ENCODE peak calls at places on chromosomes 4 and X, in six cellular contexts. One of them, this sample, is unnamed.

GRCh38 chr4:42605264-42605663 is 51.6 kb downstream of the ATP8A1 start:
- DNase-seq in mammary epithelial cell: no peak
- DNase-seq in dorsolateral prefrontal cortex: no peak
- DNase-seq in GM23338: no peak
- DNase-seq in progenitor cell of endocrine pancreas: no peak
- DNase-seq in AG04450: no peak
- DNase-seq in this sample: no peak

GRCh38 chrX:53678667-53679066 is 7.9 kb downstream of the HUWE1 start:
- DNase-seq in dorsolateral prefrontal cortex: no peak
- DNase-seq in progenitor cell of endocrine pancreas: no peak
- DNase-seq in AG04450: no peak
- DNase-seq in mammary epithelial cell: no peak
- DNase-seq in GM23338: peak
- DNase-seq in this sample: no peak

GRCh38 chrX:72125331-72126047 is 6.2 kb downstream of the RTL5 start:
- DNase-seq in GM23338: no peak
- DNase-seq in progenitor cell of endocrine pancreas: no peak
- DNase-seq in mammary epithelial cell: no peak
- DNase-seq in AG04450: no peak
- DNase-seq in dorsolateral prefrontal cortex: no peak
- DNase-seq in this sample: no peak

GRCh38 chrX:131288738-131289511 is at the start of gene IGSF1:
- DNase-seq in AG04450: no peak
- DNase-seq in dorsolateral prefrontal cortex: peak
- DNase-seq in mammary epithelial cell: no peak
- DNase-seq in GM23338: peak
- DNase-seq in progenitor cell of endocrine pancreas: peak
- DNase-seq in this sample: no peak

GRCh38 chr4:173125216-173125812 is 43.3 kb upstream of the GALNT7 start:
- DNase-seq in GM23338: no peak
- DNase-seq in mammary epithelial cell: no peak
- DNase-seq in AG04450: no peak
- DNase-seq in dorsolateral prefrontal cortex: no peak
- DNase-seq in progenitor cell of endocrine pancreas: no peak
- DNase-seq in this sample: no peak

GRCh38 chr4:963276-964225 is 9.8 kb downstream of the DGKQ start:
- DNase-seq in AG04450: no peak
- DNase-seq in mammary epithelial cell: no peak
- DNase-seq in dorsolateral prefrontal cortex: no peak
- DNase-seq in progenitor cell of endocrine pancreas: no peak
- DNase-seq in GM23338: no peak
- DNase-seq in this sample: no peak

GRCh38 chr4:26851129-26851528 is 9.5 kb upstream of the STIM2 start:
- DNase-seq in dorsolateral prefrontal cortex: no peak
- DNase-seq in progenitor cell of endocrine pancreas: no peak
- DNase-seq in mammary epithelial cell: no peak
- DNase-seq in GM23338: no peak
- DNase-seq in AG04450: no peak
- DNase-seq in this sample: no peak

GRCh38 chr4:87119965-87120364 is 100.5 kb downstream of the KLHL8 start:
- DNase-seq in AG04450: no peak
- DNase-seq in dorsolateral prefrontal cortex: no peak
- DNase-seq in GM23338: no peak
- DNase-seq in mammary epithelial cell: peak
- DNase-seq in progenitor cell of endocrine pancreas: no peak
- DNase-seq in this sample: no peak

GRCh38 chrX:115350696-115351408 is 61.3 kb downstream of the LUZP4 start:
- DNase-seq in AG04450: no peak
- DNase-seq in mammary epithelial cell: no peak
- DNase-seq in dorsolateral prefrontal cortex: no peak
- DNase-seq in GM23338: no peak
- DNase-seq in progenitor cell of endocrine pancreas: no peak
- DNase-seq in this sample: no peak

GRCh38 chrX:24498975-24499374 is 33.9 kb downstream of the PDK3 start:
- DNase-seq in AG04450: no peak
- DNase-seq in GM23338: peak
- DNase-seq in progenitor cell of endocrine pancreas: no peak
- DNase-seq in mammary epithelial cell: peak
- DNase-seq in dorsolateral prefrontal cortex: no peak
- DNase-seq in this sample: no peak

GRCh38 chr4:7699040-7699439 is 240.6 kb downstream of the AFAP1 start:
- DNase-seq in AG04450: peak
- DNase-seq in mammary epithelial cell: peak
- DNase-seq in GM23338: no peak
- DNase-seq in dorsolateral prefrontal cortex: no peak
- DNase-seq in progenitor cell of endocrine pancreas: no peak
- DNase-seq in this sample: no peak

GRCh38 chr4:152579107-152579764 is 43.3 kb upstream of the FBXW7 start:
- DNase-seq in mammary epithelial cell: no peak
- DNase-seq in GM23338: no peak
- DNase-seq in AG04450: no peak
- DNase-seq in progenitor cell of endocrine pancreas: no peak
- DNase-seq in dorsolateral prefrontal cortex: no peak
- DNase-seq in this sample: no peak

GRCh38 chr4:178322524-178323183 is 880.4 kb upstream of the AGA start:
- DNase-seq in dorsolateral prefrontal cortex: no peak
- DNase-seq in AG04450: no peak
- DNase-seq in progenitor cell of endocrine pancreas: no peak
- DNase-seq in mammary epithelial cell: no peak
- DNase-seq in GM23338: no peak
- DNase-seq in this sample: no peak

GRCh38 chr4:70788733-70789132 is 51.0 kb downstream of the GRSF1 start:
- DNase-seq in dorsolateral prefrontal cortex: no peak
- DNase-seq in progenitor cell of endocrine pancreas: no peak
- DNase-seq in mammary epithelial cell: no peak
- DNase-seq in GM23338: no peak
- DNase-seq in AG04450: no peak
- DNase-seq in this sample: no peak

GRCh38 chr4:167136270-167136669 is 98.0 kb downstream of the SPOCK3 start:
- DNase-seq in AG04450: no peak
- DNase-seq in progenitor cell of endocrine pancreas: no peak
- DNase-seq in dorsolateral prefrontal cortex: no peak
- DNase-seq in mammary epithelial cell: no peak
- DNase-seq in GM23338: no peak
- DNase-seq in this sample: no peak

GRCh38 chr4:80265571-80266266 is 745 bp upstream of the FGF5 start:
- DNase-seq in dorsolateral prefrontal cortex: no peak
- DNase-seq in GM23338: peak
- DNase-seq in mammary epithelial cell: peak
- DNase-seq in progenitor cell of endocrine pancreas: no peak
- DNase-seq in AG04450: peak
- DNase-seq in this sample: no peak

GRCh38 chr4:80266267-80266901 is at the start of gene FGF5:
- DNase-seq in GM23338: peak
- DNase-seq in mammary epithelial cell: peak
- DNase-seq in dorsolateral prefrontal cortex: no peak
- DNase-seq in AG04450: peak
- DNase-seq in progenitor cell of endocrine pancreas: peak
- DNase-seq in this sample: no peak

GRCh38 chr4:80264352-80264647 is 2.2 kb upstream of the FGF5 start:
- DNase-seq in progenitor cell of endocrine pancreas: no peak
- DNase-seq in dorsolateral prefrontal cortex: no peak
- DNase-seq in GM23338: no peak
- DNase-seq in AG04450: no peak
- DNase-seq in mammary epithelial cell: no peak
- DNase-seq in this sample: no peak

GRCh38 chr4:80263541-80264351 is 2.7 kb upstream of the FGF5 start:
- DNase-seq in dorsolateral prefrontal cortex: no peak
- DNase-seq in AG04450: no peak
- DNase-seq in progenitor cell of endocrine pancreas: no peak
- DNase-seq in GM23338: peak
- DNase-seq in mammary epithelial cell: no peak
- DNase-seq in this sample: no peak

DNA sequence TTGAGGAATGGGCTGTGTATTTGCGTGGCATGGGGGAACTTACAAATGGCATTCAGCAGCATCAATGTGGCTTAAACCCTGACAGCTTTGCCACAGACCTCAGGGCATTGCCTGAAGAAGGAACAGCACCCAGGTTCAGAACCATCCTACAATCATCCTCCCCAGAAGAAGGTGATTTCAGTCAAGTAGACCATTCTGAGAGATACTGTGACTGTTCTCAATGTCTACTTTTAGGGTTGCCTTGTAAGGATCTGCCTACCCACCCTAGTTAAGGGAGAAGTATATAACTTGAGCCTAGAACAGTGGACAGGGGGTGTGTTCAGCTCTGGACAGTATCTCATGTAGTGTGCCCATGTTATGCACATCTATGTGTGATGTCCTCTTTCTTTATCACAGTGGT is 1.6 kb upstream of the FGF5 start:
- DNase-seq in mammary epithelial cell: no peak
- DNase-seq in progenitor cell of endocrine pancreas: no peak
- DNase-seq in dorsolateral prefrontal cortex: no peak
- DNase-seq in GM23338: no peak
- DNase-seq in AG04450: no peak
- DNase-seq in this sample: no peak
- TF ChIP-seq CTCF in mammary epithelial cell: no peak
- TF ChIP-seq CTCF in progenitor cell of endocrine pancreas: no peak
- TF ChIP-seq CTCF in dorsolateral prefrontal cortex: no peak
- TF ChIP-seq CTCF in GM23338: no peak
- TF ChIP-seq CTCF in AG04450: no peak
- TF ChIP-seq CTCF in this sample: no peak

DNA sequence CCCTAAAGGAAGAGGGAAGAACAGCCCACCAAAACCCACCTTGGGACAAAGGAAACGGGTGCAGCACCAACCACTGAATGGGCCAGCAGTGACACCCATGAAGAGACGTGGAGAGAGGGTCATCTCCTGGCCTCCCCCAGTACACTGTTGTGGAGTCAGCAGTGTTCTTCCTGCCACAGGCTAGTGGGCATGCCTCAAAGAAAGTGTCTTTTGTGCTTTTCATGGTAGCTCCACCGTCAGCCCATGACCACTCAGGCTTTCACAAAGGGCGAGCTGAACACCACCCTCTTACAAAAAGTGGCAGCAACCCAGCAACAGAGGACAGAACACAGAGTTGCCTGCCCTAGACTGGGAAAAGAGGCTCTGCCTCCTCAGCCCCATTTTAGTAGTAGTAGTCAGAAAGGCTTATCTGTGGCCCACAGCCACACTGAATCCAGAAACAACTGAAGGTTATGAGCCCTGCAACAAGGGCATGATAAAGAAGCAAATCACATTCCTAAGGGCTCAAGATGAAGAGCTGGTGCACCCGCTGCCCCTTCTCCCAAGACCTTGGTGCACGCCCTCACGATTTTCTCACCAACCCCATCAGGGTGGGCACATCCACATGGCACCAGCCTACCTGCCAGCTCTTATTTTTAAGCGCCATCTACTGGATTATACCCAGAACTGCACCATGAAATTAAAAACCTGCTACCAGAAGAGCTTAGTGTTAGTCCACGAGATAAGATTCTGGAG is 53.1 kb downstream of the RAB28 start:
- DNase-seq in dorsolateral prefrontal cortex: no peak
- DNase-seq in progenitor cell of endocrine pancreas: no peak
- DNase-seq in AG04450: no peak
- DNase-seq in GM23338: peak
- DNase-seq in mammary epithelial cell: no peak
- DNase-seq in this sample: no peak
- TF ChIP-seq CTCF in dorsolateral prefrontal cortex: no peak
- TF ChIP-seq CTCF in progenitor cell of endocrine pancreas: peak
- TF ChIP-seq CTCF in AG04450: no peak
- TF ChIP-seq CTCF in GM23338: peak
- TF ChIP-seq CTCF in mammary epithelial cell: peak
- TF ChIP-seq CTCF in this sample: no peak

DNA sequence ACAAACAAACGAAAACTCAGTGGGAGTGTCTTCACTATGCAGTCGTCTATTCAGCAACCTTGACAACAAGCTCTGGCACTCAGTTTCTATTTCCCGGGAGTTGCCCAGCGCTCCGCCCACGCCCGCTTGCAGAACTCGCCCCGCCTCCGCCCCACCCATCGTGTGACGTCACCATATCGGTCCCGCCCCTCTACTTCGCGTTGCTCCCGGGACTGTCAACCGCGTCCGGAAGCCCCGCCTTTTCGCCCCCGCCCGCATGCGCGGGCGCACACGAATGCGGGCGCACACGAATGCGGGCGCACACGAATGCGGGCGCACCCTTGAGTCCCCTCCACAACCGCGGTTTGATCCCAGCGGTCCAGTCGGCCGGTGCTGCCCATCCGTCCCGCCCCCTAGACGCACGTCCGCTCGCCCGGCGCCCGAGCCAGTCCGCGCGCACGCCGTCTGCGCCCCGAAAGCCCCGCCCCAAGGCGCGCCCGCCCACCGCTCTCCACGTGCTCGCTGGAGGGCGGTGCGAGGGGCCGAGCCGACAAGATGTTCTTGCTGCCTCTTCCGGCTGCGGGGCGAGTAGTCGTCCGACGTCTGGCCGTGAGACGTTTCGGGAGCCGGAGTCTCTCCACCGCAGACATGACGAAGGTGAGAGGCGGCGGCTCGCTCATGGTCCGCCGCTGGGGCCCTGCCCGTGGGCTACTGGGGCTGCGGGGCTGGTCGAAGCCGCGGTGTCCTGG is at the start of gene LAP3:
- DNase-seq in AG04450: peak
- DNase-seq in GM23338: peak
- DNase-seq in progenitor cell of endocrine pancreas: peak
- DNase-seq in mammary epithelial cell: peak
- DNase-seq in dorsolateral prefrontal cortex: peak
- DNase-seq in this sample: peak
- TF ChIP-seq CTCF in AG04450: no peak
- TF ChIP-seq CTCF in GM23338: no peak
- TF ChIP-seq CTCF in progenitor cell of endocrine pancreas: no peak
- TF ChIP-seq CTCF in mammary epithelial cell: no peak
- TF ChIP-seq CTCF in dorsolateral prefrontal cortex: no peak
- TF ChIP-seq CTCF in this sample: no peak

DNA sequence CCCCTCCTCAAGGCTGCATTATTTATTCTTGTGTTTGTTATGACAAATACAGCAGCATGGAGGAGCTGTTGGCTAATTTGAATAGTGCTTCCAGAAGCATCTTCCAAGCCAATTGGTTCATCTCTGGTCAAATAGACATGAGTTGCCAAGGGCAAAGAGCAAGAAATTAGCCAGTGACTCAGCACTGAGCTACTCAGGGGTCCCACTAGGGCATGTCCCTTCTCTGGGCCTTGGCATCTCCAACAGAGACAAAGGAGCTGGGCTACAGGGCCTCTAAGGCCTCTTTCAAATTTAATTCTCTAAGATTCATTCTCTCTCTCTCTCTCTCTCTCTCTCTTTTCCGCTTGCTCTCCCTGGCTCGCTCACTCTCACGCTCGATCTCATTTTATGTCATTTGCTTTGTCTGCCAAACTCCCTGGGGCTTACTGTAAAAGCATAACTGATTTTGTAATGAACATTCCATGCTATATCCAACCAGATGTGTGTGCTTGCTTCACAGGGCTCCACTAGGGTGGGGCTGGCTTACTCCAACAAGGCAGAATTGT is 86.7 kb upstream of the MAGEA4 start:
- DNase-seq in AG04450: peak
- DNase-seq in mammary epithelial cell: peak
- DNase-seq in progenitor cell of endocrine pancreas: no peak
- DNase-seq in GM23338: peak
- DNase-seq in dorsolateral prefrontal cortex: no peak
- DNase-seq in this sample: no peak
- TF ChIP-seq CTCF in AG04450: peak
- TF ChIP-seq CTCF in mammary epithelial cell: peak
- TF ChIP-seq CTCF in progenitor cell of endocrine pancreas: no peak
- TF ChIP-seq CTCF in GM23338: no peak
- TF ChIP-seq CTCF in dorsolateral prefrontal cortex: no peak
- TF ChIP-seq CTCF in this sample: no peak

GRCh38 chr4:76783836-76784235 is 114.1 kb downstream of the SOWAHB start:
- DNase-seq in dorsolateral prefrontal cortex: no peak
- DNase-seq in AG04450: no peak
- DNase-seq in progenitor cell of endocrine pancreas: no peak
- DNase-seq in mammary epithelial cell: no peak
- DNase-seq in GM23338: no peak
- DNase-seq in this sample: no peak
- TF ChIP-seq CTCF in dorsolateral prefrontal cortex: no peak
- TF ChIP-seq CTCF in AG04450: no peak
- TF ChIP-seq CTCF in progenitor cell of endocrine pancreas: no peak
- TF ChIP-seq CTCF in mammary epithelial cell: no peak
- TF ChIP-seq CTCF in GM23338: no peak
- TF ChIP-seq CTCF in this sample: no peak

GRCh38 chrX:9573282-9574106 is 108.6 kb downstream of the TBL1X start:
- DNase-seq in dorsolateral prefrontal cortex: no peak
- DNase-seq in mammary epithelial cell: no peak
- DNase-seq in progenitor cell of endocrine pancreas: no peak
- DNase-seq in AG04450: no peak
- DNase-seq in GM23338: peak
- DNase-seq in this sample: no peak
- TF ChIP-seq CTCF in dorsolateral prefrontal cortex: no peak
- TF ChIP-seq CTCF in mammary epithelial cell: no peak
- TF ChIP-seq CTCF in progenitor cell of endocrine pancreas: no peak
- TF ChIP-seq CTCF in AG04450: no peak
- TF ChIP-seq CTCF in GM23338: no peak
- TF ChIP-seq CTCF in this sample: no peak